ENCODE peak calls at places on chromosomes 7 and 10, in seven cellular contexts. M is testis, B is K562, I is suprapubic skin, E is astrocyte, P is adipocyte, V is heart right ventricle. C is an unnamed sample. For H3K36me3, the result is how much of the 10 kb centered on the place peaks cover.

GRCh38 chr7:116327751-116328150 is 117.4 kb downstream of the TES start:
- DNase-seq in P (peak), M (no peak), E (peak), V (no peak), B (no peak), I (no peak), C (no peak)

GRCh38 chr10:59844436-59844835 is 61.9 kb downstream of the CCDC6 start:
- DNase-seq in M (no peak), B (no peak), E (no peak), P (no peak), V (no peak), I (no peak), C (no peak)

GRCh38 chr7:133303931-133304330 is 51.1 kb downstream of the EXOC4 start:
- DNase-seq in E (no peak), M (no peak), V (no peak), I (no peak), P (peak), B (no peak), C (no peak)

GRCh38 chr10:125578658-125579315 is 104.2 kb downstream of the TEX36 start:
- DNase-seq in M (no peak), V (no peak), I (no peak), E (no peak), P (no peak), B (no peak), C (no peak)

GRCh38 chr10:92816106-92816505 is 32.2 kb upstream of the EXOC6 start:
- DNase-seq in M (no peak), P (peak), V (no peak), E (peak), B (no peak), I (no peak), C (no peak)

GRCh38 chr7:140719711-140720110 is 23.2 kb downstream of the NDUFB2 start:
- DNase-seq in V (no peak), P (no peak), I (no peak), B (no peak), E (peak), M (no peak), C (no peak)

GRCh38 chr10:110495731-110496552 is 1.8 kb upstream of the DUSP5 start:
- DNase-seq in M (peak), V (peak), E (peak), P (peak), I (peak), B (peak), C (peak)

GRCh38 chr10:34906021-34906965 is 91.2 kb upstream of the PARD3 start:
- DNase-seq in M (no peak), P (no peak), I (no peak), E (peak), B (no peak), V (no peak), C (no peak)

GRCh38 chr7:50474382-50475155 is 24.4 kb upstream of the FIGNL1 start:
- DNase-seq in P (peak), E (no peak), M (no peak), I (no peak), B (no peak), V (no peak), C (no peak)

GRCh38 chr7:18700147-18700546 is 204.6 kb downstream of the HDAC9 start:
- DNase-seq in V (no peak), I (no peak), B (no peak), M (no peak), E (no peak), P (no peak), C (no peak)

GRCh38 chr10:3684891-3685290 is 100.1 kb downstream of the KLF6 start:
- DNase-seq in B (no peak), P (no peak), I (no peak), M (no peak), V (no peak), E (no peak), C (no peak)

GRCh38 chr7:1920266-1920681 is 250.2 kb downstream of the ELFN1 start:
- DNase-seq in P (no peak), I (no peak), M (no peak), B (no peak), V (peak), E (no peak), C (no peak)

GRCh38 chr7:23333671-23334246 is 34.6 kb downstream of the MALSU1 start:
- DNase-seq in B (no peak), E (peak), M (no peak), I (no peak), V (peak), P (peak), C (peak)

GRCh38 chr7:7970620-7971307 is 2.2 kb downstream of the GLCCI1 start:
- DNase-seq in B (no peak), I (no peak), P (peak), V (no peak), M (no peak), E (peak), C (peak)

GRCh38 chr7:5177060-5177459 is 13.0 kb upstream of the WIPI2 start:
- DNase-seq in B (no peak), P (no peak), V (peak), I (no peak), M (peak), E (peak), C (peak)

GRCh38 chr7:36728143-36728542 is 3.8 kb upstream of the AOAH start:
- DNase-seq in V (no peak), E (no peak), M (no peak), P (no peak), B (no peak), I (no peak), C (no peak)

GRCh38 chr7:155299539-155300202 is 2.0 kb downstream of the INSIG1 start:
- DNase-seq in I (no peak), P (no peak), V (no peak), E (no peak), M (no peak), B (no peak), C (no peak)

GRCh38 chr7:36232555-36232954 is 79.5 kb downstream of the EEPD1 start:
- DNase-seq in P (no peak), I (no peak), E (no peak), M (no peak), B (no peak), V (no peak), C (no peak)

GRCh38 chr10:24858908-24859270 is 93.5 kb downstream of the PRTFDC1 start:
- DNase-seq in M (no peak), B (no peak), I (no peak), V (no peak), P (no peak), E (no peak), C (no peak)

GRCh38 chr7:106568680-106569499 is 92.1 kb downstream of the CCDC71L start:
- DNase-seq in B (peak), I (peak), V (no peak), E (peak), P (peak), M (no peak), C (peak)

GRCh38 chr7:17725761-17726160 is 214.5 kb downstream of the SNX13 start:
- DNase-seq in P (no peak), V (no peak), E (no peak), M (no peak), I (no peak), B (no peak), C (no peak)

GRCh38 chr10:50420166-50420565 is 168.8 kb upstream of the ASAH2 start:
- DNase-seq in E (no peak), I (no peak), V (no peak), P (no peak), B (no peak), M (no peak), C (no peak)

GRCh38 chr10:33832124-33832787 is 497.8 kb upstream of the NRP1 start:
- DNase-seq in P (no peak), V (no peak), E (no peak), B (no peak), I (no peak), M (no peak), C (no peak)

GRCh38 chr10:33734393-33735110 is 400.1 kb upstream of the NRP1 start:
- DNase-seq in P (no peak), I (no peak), B (no peak), E (peak), M (no peak), V (no peak), C (peak)

GRCh38 chr7:117639966-117640365 is 160.1 kb downstream of the CFTR start:
- DNase-seq in E (no peak), P (no peak), B (no peak), M (no peak), V (no peak), I (no peak), C (no peak)

GRCh38 chr10:72044417-72045041 is 43.8 kb downstream of the SPOCK2 start:
- DNase-seq in B (no peak), P (no peak), I (peak), V (peak), E (no peak), M (peak), C (no peak)

GRCh38 chr10:21526952-21527633 is 1.6 kb upstream of the SKIDA1 start:
- DNase-seq in P (peak), E (no peak), V (peak), I (peak), M (peak), B (peak), C (peak)

GRCh38 chr10:74167443-74167842 is 16.4 kb downstream of the ADK start:
- DNase-seq in M (no peak), I (no peak), V (no peak), B (no peak), P (no peak), E (no peak), C (no peak)

GRCh38 chr10:67943917-67944316 is 59.5 kb downstream of the SIRT1 start:
- DNase-seq in I (no peak), B (no peak), P (no peak), V (no peak), M (no peak), E (no peak), C (no peak)

GRCh38 chr10:285216-285967 is 150.1 kb downstream of the ZMYND11 start:
- DNase-seq in E (no peak), M (peak), I (no peak), V (no peak), B (no peak), P (no peak), C (no peak)

GRCh38 chr10:63627376-63627775 is 106.2 kb downstream of the REEP3 start:
- DNase-seq in B (no peak), P (no peak), I (no peak), V (no peak), E (no peak), M (no peak), C (no peak)

GRCh38 chr10:63629363-63630084 is 108.3 kb downstream of the REEP3 start:
- DNase-seq in V (peak), E (peak), I (peak), P (peak), M (peak), B (peak), C (peak)

GRCh38 chr10:63628526-63629362 is 107.5 kb downstream of the REEP3 start:
- DNase-seq in B (peak), I (peak), P (peak), M (peak), V (peak), E (peak), C (peak)

GRCh38 chr10:63630085-63630927 is 109.1 kb downstream of the REEP3 start:
- DNase-seq in E (peak), P (peak), M (peak), B (peak), I (peak), V (peak), C (peak)

DNA sequence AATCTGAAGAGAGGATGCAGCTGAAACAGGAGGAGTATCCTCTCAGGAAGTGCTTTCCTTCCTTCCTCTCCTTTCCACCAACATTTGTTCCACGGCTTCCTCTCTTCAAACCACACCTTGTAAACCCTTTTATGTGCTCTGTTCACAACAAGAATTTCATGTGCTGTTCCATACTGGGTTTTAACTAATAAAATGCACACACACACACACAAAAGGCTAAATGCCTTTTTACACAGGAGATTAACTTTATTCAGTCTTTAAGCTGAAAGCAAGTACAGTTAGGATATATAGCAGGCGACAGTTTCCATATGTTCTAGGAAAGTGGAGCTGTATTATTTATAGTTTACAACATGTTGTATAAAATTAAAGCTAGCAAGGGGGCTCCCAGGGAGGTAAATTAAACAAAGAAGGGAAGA is 106.7 kb downstream of the REEP3 start:
- DNase-seq in P (no peak), M (no peak), I (no peak), B (no peak), V (no peak), E (no peak), C (no peak)
- H3K4me3 ChIP-seq in P (no peak), M (no peak), I (no peak), B (no peak), V (no peak), E (no peak), C (no peak)

DNA sequence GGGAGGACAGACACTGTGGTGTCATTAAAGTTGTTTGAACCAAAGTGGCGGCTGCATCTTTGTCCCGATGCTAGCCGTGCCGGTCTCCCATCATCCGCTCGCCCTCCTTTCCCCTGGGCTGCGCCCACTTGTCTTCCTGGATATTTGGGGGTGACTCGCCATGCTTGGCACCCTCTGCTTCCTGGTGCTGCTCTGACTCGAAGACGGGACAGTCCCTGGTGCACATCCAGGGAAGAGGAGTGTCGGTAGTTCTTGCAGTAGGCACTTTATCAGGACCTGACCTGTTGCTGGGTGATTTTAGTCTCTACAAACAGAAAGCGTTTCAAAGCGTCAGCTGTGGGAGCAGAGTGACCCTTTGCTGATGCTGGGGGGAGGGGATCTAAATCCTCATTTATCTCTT is 68.3 kb upstream of the DNAJB6 start:
- DNase-seq in M (no peak), I (no peak), E (no peak), V (no peak), P (no peak), B (no peak), C (peak)
- H3K36me3 ChIP-seq in M (under half), I (under half), E (under half), V (half or more), P (half or more), B (half or more), C (under half)

GRCh38 chr10:47261121-47261520 is 38.9 kb upstream of the GDF10 start:
- DNase-seq in B (no peak), I (no peak), P (no peak), V (no peak), E (no peak), M (no peak), C (no peak)
- H3K4me3 ChIP-seq in B (no peak), I (no peak), P (no peak), V (no peak), E (no peak), M (no peak), C (no peak)

GRCh38 chr7:90384433-90384832 is 18.8 kb upstream of the CLDN12 start:
- DNase-seq in M (no peak), B (no peak), I (no peak), V (no peak), E (peak), P (no peak), C (no peak)

GRCh38 chr7:90383879-90384278 is 19.4 kb upstream of the CLDN12 start:
- DNase-seq in B (no peak), V (no peak), E (peak), I (no peak), M (no peak), P (peak), C (no peak)

GRCh38 chr7:90387470-90388240 is 15.6 kb upstream of the CLDN12 start:
- DNase-seq in P (no peak), E (no peak), M (no peak), V (no peak), I (no peak), B (no peak), C (no peak)

GRCh38 chr7:90383422-90383821 is 19.8 kb upstream of the CLDN12 start:
- DNase-seq in B (no peak), E (peak), V (no peak), M (no peak), P (peak), I (no peak), C (no peak)
- H3K36me3 ChIP-seq in B (half or more), E (under half), V (half or more), M (under half), P (half or more), I (half or more), C (half or more)

GRCh38 chr10:102117391-102118159 is 2.6 kb downstream of the LDB1 start:
- DNase-seq in B (no peak), I (peak), M (peak), E (peak), P (peak), V (peak), C (peak)

GRCh38 chr10:102113956-102114857 is 6.0 kb downstream of the LDB1 start:
- DNase-seq in I (peak), B (no peak), E (no peak), M (peak), V (peak), P (peak), C (peak)

GRCh38 chr10:102113261-102113955 is 6.8 kb downstream of the LDB1 start:
- DNase-seq in V (no peak), P (peak), M (no peak), B (no peak), E (no peak), I (no peak), C (no peak)

GRCh38 chr10:102114861-102115618 is 5.1 kb downstream of the LDB1 start:
- DNase-seq in P (peak), V (peak), B (peak), E (peak), I (peak), M (peak), C (peak)

DNA sequence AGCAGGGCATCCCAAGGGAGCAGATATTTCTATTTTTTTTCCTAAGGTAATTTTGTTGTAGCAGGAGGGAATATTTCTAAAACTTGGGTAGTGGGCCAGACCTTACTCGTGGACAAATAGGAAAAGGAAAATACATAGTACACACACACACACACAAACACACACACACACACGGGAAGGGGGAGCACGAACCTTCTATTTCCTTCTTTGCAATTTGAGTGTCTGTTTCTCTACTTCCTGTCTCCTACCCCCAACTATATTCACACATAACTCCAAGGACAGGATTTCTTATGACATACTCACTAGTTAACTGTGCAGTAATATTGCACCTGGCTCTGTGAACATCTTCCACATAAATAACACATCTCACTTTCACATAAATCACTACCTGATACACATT is 4.4 kb downstream of the LDB1 start:
- DNase-seq in B (no peak), M (no peak), E (no peak), I (no peak), P (no peak), V (no peak), C (no peak)
- H3K4me3 ChIP-seq in B (no peak), M (no peak), E (no peak), I (peak), P (peak), V (no peak), C (no peak)

GRCh38 chr10:106696239-106696638 is 468.3 kb downstream of the SORCS1 start:
- DNase-seq in M (no peak), B (no peak), P (no peak), E (no peak), I (no peak), V (no peak), C (no peak)
- H3K36me3 ChIP-seq in M (under half), B (under half), P (under half), E (under half), I (under half), V (under half), C (under half)